ENCODE peak calls at places on chromosomes 2 and 18, in five cellular contexts. Q is activated T-cell treated with anti-CD3 and anti-CD28 coated beads for 1 hour, P is iris pigment epithelial cell, V is left colon, O is GF-D8. R is an unnamed sample.

GRCh38 chr18:75546964-75547363 is 119.5 kb upstream of the SMIM21 start:
- DNase-seq in P (no peak), Q (no peak), V (no peak), O (no peak), R (no peak)

GRCh38 chr2:189293164-189293563 is 113.6 kb upstream of the COL5A2 start:
- DNase-seq in O (no peak), P (peak), V (no peak), Q (no peak), R (no peak)

GRCh38 chr2:328761-329160 is 40.9 kb upstream of the ALKAL2 start:
- DNase-seq in O (no peak), V (no peak), P (no peak), Q (no peak), R (no peak)

GRCh38 chr2:160417745-160418397 is 75.7 kb downstream of the RBMS1 start:
- DNase-seq in Q (no peak), P (peak), O (no peak), V (no peak), R (no peak)

GRCh38 chr2:132477962-132478361 is 61.4 kb downstream of the GPR39 start:
- DNase-seq in V (no peak), Q (no peak), O (no peak), P (peak), R (no peak)

GRCh38 chr2:48512586-48512985 is 17.4 kb upstream of the STON1 start:
- DNase-seq in Q (no peak), P (no peak), O (no peak), V (no peak), R (no peak)

GRCh38 chr2:80548469-80548868 is 243.9 kb upstream of the LRRTM1 start:
- DNase-seq in O (no peak), V (no peak), P (no peak), Q (no peak), R (no peak)

GRCh38 chr2:120224735-120225548 is 1.7 kb upstream of the TMEM185B start:
- DNase-seq in Q (no peak), P (no peak), O (no peak), V (no peak), R (no peak)

GRCh38 chr2:81007104-81007503 is 702.6 kb upstream of the LRRTM1 start:
- DNase-seq in O (no peak), P (no peak), V (no peak), Q (no peak), R (no peak)

GRCh38 chr18:13800505-13801259 is 23.3 kb upstream of the MC5R start:
- DNase-seq in P (peak), V (peak), Q (peak), O (no peak), R (peak)

GRCh38 chr18:77403969-77404535 is 154.4 kb downstream of the GALR1 start:
- DNase-seq in P (no peak), O (no peak), V (no peak), Q (no peak), R (no peak)

GRCh38 chr18:37481491-37481890 is 84.1 kb downstream of the CELF4 start:
- DNase-seq in P (no peak), Q (no peak), O (no peak), V (no peak), R (no peak)

GRCh38 chr2:26724004-26724750 is 31.7 kb downstream of the KCNK3 start:
- DNase-seq in V (peak), Q (no peak), O (no peak), P (peak), R (no peak)

GRCh38 chr2:38750793-38751042 is 443 bp downstream of the SRSF7 start:
- DNase-seq in V (peak), O (peak), Q (peak), P (peak), R (no peak)

GRCh38 chr2:2219984-2220383 is 111.1 kb downstream of the MYT1L start:
- DNase-seq in P (no peak), V (no peak), O (no peak), Q (no peak), R (no peak)

GRCh38 chr2:215419769-215420470 is 15.9 kb downstream of the FN1 start:
- DNase-seq in Q (no peak), V (no peak), P (no peak), O (no peak), R (no peak)